ENCODE peak calls at places on chromosomes 16 and 17, in nine cellular contexts. U is HCT116, E is stomach, D is upper lobe of right lung, J is Peyer's patch, S is lower lobe of right lung, V is right atrium auricular region, P is A549, W is hepatocyte. R is an unnamed sample.

GRCh38 chr17:78735832-78736525 is 46.1 kb downstream of the CYTH1 start:
- DNase-seq in D (no peak), W (peak; percentile 82), U (no peak), E (no peak), V (no peak), S (no peak), P (peak; percentile 49), J (no peak), R (peak; percentile 33)

GRCh38 chr16:86122681-86123342 is 223.8 kb downstream of the IRF8 start:
- DNase-seq in W (no peak), D (no peak), V (no peak), E (no peak), S (no peak), P (no peak), J (no peak), U (no peak), R (no peak)

GRCh38 chr17:63418540-63418939 is 27.6 kb downstream of the CYB561 start:
- DNase-seq in J (no peak), P (no peak), E (no peak), D (no peak), V (no peak), W (no peak), U (no peak), S (no peak), R (no peak)

GRCh38 chr17:9360610-9361571 is 214.7 kb downstream of the STX8 start:
- DNase-seq in E (no peak), W (peak; percentile 75), S (no peak), U (no peak), V (no peak), D (no peak), J (no peak), P (peak; percentile 83), R (no peak)

GRCh38 chr16:22055881-22056280 is 36.5 kb upstream of the VWA3A start:
- DNase-seq in J (no peak), U (no peak), D (no peak), S (no peak), V (no peak), E (no peak), W (no peak), P (no peak), R (no peak)

GRCh38 chr16:81673432-81673831 is 105.7 kb upstream of the PLCG2 start:
- DNase-seq in D (no peak), U (no peak), W (no peak), V (no peak), P (no peak), J (no peak), S (no peak), E (no peak), R (no peak)

GRCh38 chr16:74034862-74035261 is 261.8 kb upstream of the PSMD7 start:
- DNase-seq in S (no peak), D (no peak), V (no peak), W (peak; percentile 50), J (no peak), E (no peak), P (peak; percentile 19), U (peak; percentile 1), R (no peak)

GRCh38 chr17:50051082-50051576 is 4.8 kb upstream of the ITGA3 start:
- DNase-seq in U (peak; percentile 96), V (no peak), P (peak; percentile 93), J (no peak), W (peak; percentile 70), S (no peak), D (no peak), E (peak; percentile 62), R (peak; percentile 15)

GRCh38 chr17:1561420-1562177 is 993 bp downstream of the PITPNA start:
- DNase-seq in W (peak; percentile 73), V (no peak), P (no peak), J (no peak), S (peak; percentile 61), D (peak; percentile 74), U (no peak), E (no peak), R (peak; percentile 40)

GRCh38 chr17:222172-222571 is 40.7 kb upstream of the DOC2B start:
- DNase-seq in V (peak; percentile 65), W (no peak), S (no peak), P (no peak), D (peak; percentile 41), J (no peak), E (no peak), U (no peak), R (no peak)

GRCh38 chr16:82031116-82032084 is 3.7 kb upstream of the HSD17B2 start:
- DNase-seq in V (no peak), P (peak; percentile 64), U (peak; percentile 62), E (no peak), S (no peak), W (peak; percentile 78), J (no peak), D (no peak), R (no peak)

GRCh38 chr16:15572329-15573001 is 70.5 kb downstream of the MARF1 start:
- DNase-seq in U (no peak), V (no peak), S (no peak), J (no peak), D (no peak), P (no peak), E (no peak), W (no peak), R (no peak)

GRCh38 chr16:55501549-55502322 is 7.1 kb upstream of the LPCAT2 start:
- DNase-seq in V (no peak), J (no peak), P (no peak), E (no peak), D (no peak), S (no peak), W (no peak), U (no peak), R (no peak)

GRCh38 chr16:17151335-17151734 is 319.4 kb downstream of the XYLT1 start:
- DNase-seq in J (no peak), W (no peak), D (no peak), P (no peak), V (no peak), E (no peak), S (no peak), U (no peak), R (no peak)

DNA sequence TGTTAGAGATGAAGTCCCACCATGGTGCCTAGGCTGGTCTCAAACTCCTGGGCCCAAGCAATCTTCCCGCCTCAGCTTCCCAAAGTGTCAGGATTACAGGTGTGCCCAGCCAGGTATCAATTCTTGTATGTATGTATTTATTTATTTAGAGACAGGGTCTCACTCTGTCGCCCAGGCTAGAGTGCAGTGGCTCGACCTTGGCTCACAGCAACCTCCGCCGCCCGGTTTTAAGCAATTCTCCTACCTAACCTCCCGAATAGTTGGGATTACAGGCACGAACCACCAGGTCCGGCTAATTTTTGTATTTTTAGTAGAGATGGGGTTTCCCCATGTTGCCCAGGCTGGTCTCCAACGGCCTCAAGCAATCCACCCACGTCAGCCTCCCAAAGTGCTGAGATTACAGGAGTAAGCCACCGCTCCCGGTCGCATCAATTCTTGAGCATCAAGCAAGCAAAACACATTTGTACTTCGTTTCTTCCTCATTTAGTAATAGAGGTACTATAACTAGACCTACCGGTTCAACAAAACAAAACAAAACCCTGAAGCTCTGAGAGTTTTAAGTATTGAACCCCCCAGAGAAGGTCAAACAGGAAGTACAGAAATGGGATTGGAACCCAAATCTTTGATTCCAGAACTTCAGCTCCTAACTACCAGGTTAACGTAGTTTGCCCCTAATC is 1.0 kb upstream of the ZNF500 start:
- DNase-seq in V (no peak), J (no peak), W (no peak), S (no peak), E (no peak), U (peak; percentile 8), D (no peak), P (peak; percentile 50), R (peak; percentile 16)
- H3K27ac ChIP-seq in V (peak overlapping the region; percentile 74), J (peak overlapping the region; percentile 86), W (peak overlapping the region; percentile 84), S (peak overlapping the region; percentile 92), E (peak overlapping the region; percentile 90), U (peak overlapping the region; percentile 56), D (peak overlapping the region; percentile 84), P (peak overlapping the region; percentile 98), R (no peak overlapping the region)

GRCh38 chr16:56986361-56986760 is 3.0 kb upstream of the NLRC5 start:
- DNase-seq in D (no peak), P (no peak), E (no peak), U (no peak), J (no peak), W (no peak), S (no peak), V (no peak), R (no peak)
- H3K4me1 ChIP-seq in D (peaks cover 22% of the 10 kb centered on the region), P (peaks cover 33% of the 10 kb centered on the region), E (peaks cover 58% of the 10 kb centered on the region), U (peaks cover 32% of the 10 kb centered on the region), J (no peaks in the 10 kb centered on the region), W (peaks cover 3% of the 10 kb centered on the region), S (peaks cover 50% of the 10 kb centered on the region), V (no peaks in the 10 kb centered on the region), R (peaks cover 6% of the 10 kb centered on the region)

GRCh38 chr16:4115941-4116327 is 308 bp downstream of the ADCY9 start:
- DNase-seq in U (no peak), D (no peak), J (no peak), S (no peak), V (no peak), E (no peak), W (no peak), P (no peak), R (no peak)

GRCh38 chr16:4114257-4115208 is 1.7 kb downstream of the ADCY9 start:
- DNase-seq in D (peak; percentile 66), U (no peak), E (no peak), S (peak; percentile 50), V (no peak), P (no peak), W (no peak), J (peak; percentile 55), R (no peak)

GRCh38 chr16:4116328-4117249 is at the start of gene ADCY9:
- DNase-seq in E (peak; percentile 80), P (peak; percentile 69), W (peak; percentile 93), S (peak; percentile 86), V (no peak), U (peak; percentile 16), D (peak; percentile 91), J (peak; percentile 86), R (peak; percentile 74)

GRCh38 chr16:4115209-4115940 is 867 bp downstream of the ADCY9 start:
- DNase-seq in D (peak; percentile 86), E (peak; percentile 54), P (peak; percentile 60), V (no peak), S (peak; percentile 75), J (peak; percentile 71), U (no peak), W (peak; percentile 85), R (no peak)

DNA sequence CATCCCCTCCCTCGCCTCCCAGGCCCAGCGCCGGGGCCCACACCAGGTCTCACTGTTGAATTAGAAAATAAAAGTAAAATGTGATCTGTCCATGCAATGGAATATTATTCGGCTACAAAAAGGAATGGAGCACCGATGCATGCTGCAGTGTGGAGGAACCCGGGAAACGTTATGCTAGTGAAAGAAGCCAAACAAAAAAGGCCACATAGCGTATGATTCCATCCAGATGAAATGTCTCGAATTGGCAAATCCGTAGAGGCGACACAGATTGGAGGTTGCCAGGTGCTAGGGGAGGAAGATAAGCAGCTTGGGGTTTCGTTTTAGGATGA is 972 bp upstream of the ADCY9 start:
- DNase-seq in V (no peak), U (no peak), W (no peak), E (no peak), J (no peak), D (no peak), P (no peak), S (peak; percentile 45), R (no peak)
- H3K27ac ChIP-seq in V (peak overlapping the region; percentile 72), U (peak overlapping the region; percentile 80), W (peak overlapping the region; percentile 81), E (peak overlapping the region; percentile 85), J (peak overlapping the region; percentile 83), D (peak overlapping the region; percentile 80), P (peak overlapping the region; percentile 95), S (peak overlapping the region; percentile 87), R (no peak overlapping the region)

GRCh38 chr17:80195671-80196529 is 24.2 kb downstream of the SGSH start:
- DNase-seq in P (no peak), W (no peak), D (no peak), E (no peak), J (no peak), U (no peak), S (no peak), V (no peak), R (peak; percentile 23)
- H3K4me1 ChIP-seq in P (no peaks in the 10 kb centered on the region), W (peaks cover 3% of the 10 kb centered on the region), D (peaks cover 9% of the 10 kb centered on the region), E (no peaks in the 10 kb centered on the region), J (no peaks in the 10 kb centered on the region), U (no peaks in the 10 kb centered on the region), S (peaks cover 6% of the 10 kb centered on the region), V (no peaks in the 10 kb centered on the region), R (no peaks in the 10 kb centered on the region)